ENCODE peak calls at places on chromosomes 13 and 19, in eight cellular contexts. Q, T, I, R, S, K, L and E are unnamed samples.
A peak's percentile ranks its signal among the peaks of the same experiment; 100 is the strongest.

GRCh38 chr19:42054205-42054604 is 15.8 kb downstream of the GRIK5 start:
- DNase-seq in Q (no peak), T (peak; percentile 31), I (no peak), R (no peak), S (no peak), K (no peak), L (no peak), E (no peak)

GRCh38 chr13:53001444-53001843 is 27.2 kb upstream of the OLFM4 start:
- DNase-seq in Q (no peak), T (no peak), I (no peak), R (no peak), S (no peak), K (no peak), L (no peak), E (no peak)

GRCh38 chr13:83121904-83122303 is 760.4 kb downstream of the SLITRK1 start:
- DNase-seq in Q (no peak), T (no peak), I (no peak), R (no peak), S (no peak), K (no peak), L (no peak), E (no peak)

GRCh38 chr13:84192125-84192524 is 309.9 kb upstream of the SLITRK1 start:
- DNase-seq in Q (no peak), T (no peak), I (no peak), R (no peak), S (no peak), K (no peak), L (no peak), E (no peak)

GRCh38 chr19:1416014-1416841 is 8.8 kb downstream of the DAZAP1 start:
- DNase-seq in Q (no peak), T (no peak), I (no peak), R (no peak), S (no peak), K (no peak), L (no peak), E (no peak)

GRCh38 chr19:34962945-34963530 is 991 bp downstream of the ZNF792 start:
- DNase-seq in Q (no peak), T (peak; percentile 39), I (no peak), R (no peak), S (no peak), K (no peak), L (no peak), E (no peak)

GRCh38 chr19:19721896-19722295 is 11.0 kb downstream of the ZNF14 start:
- DNase-seq in Q (no peak), T (no peak), I (no peak), R (no peak), S (no peak), K (no peak), L (no peak), E (no peak)

GRCh38 chr13:37198629-37199028 is 93.2 kb upstream of the CSNK1A1L start:
- DNase-seq in Q (no peak), T (no peak), I (no peak), R (no peak), S (no peak), K (no peak), L (no peak), E (no peak)

GRCh38 chr19:30222993-30223865 is 149.0 kb upstream of the ZNF536 start:
- DNase-seq in Q (no peak), T (no peak), I (no peak), R (no peak), S (no peak), K (no peak), L (no peak), E (no peak)

GRCh38 chr19:23399443-23399842 is 4.2 kb upstream of the ZNF91 start:
- DNase-seq in Q (no peak), T (no peak), I (no peak), R (no peak), S (no peak), K (no peak), L (no peak), E (no peak)

GRCh38 chr19:11425719-11426457 is 6.8 kb upstream of the RGL3 start:
- DNase-seq in Q (no peak), T (peak; percentile 69), I (no peak), R (no peak), S (no peak), K (no peak), L (no peak), E (no peak)

GRCh38 chr19:3507371-3508120 is 1.4 kb downstream of the FZR1 start:
- DNase-seq in Q (no peak), T (peak; percentile 57), I (no peak), R (no peak), S (peak; percentile 51), K (peak; percentile 35), L (peak; percentile 26), E (no peak)

DNA sequence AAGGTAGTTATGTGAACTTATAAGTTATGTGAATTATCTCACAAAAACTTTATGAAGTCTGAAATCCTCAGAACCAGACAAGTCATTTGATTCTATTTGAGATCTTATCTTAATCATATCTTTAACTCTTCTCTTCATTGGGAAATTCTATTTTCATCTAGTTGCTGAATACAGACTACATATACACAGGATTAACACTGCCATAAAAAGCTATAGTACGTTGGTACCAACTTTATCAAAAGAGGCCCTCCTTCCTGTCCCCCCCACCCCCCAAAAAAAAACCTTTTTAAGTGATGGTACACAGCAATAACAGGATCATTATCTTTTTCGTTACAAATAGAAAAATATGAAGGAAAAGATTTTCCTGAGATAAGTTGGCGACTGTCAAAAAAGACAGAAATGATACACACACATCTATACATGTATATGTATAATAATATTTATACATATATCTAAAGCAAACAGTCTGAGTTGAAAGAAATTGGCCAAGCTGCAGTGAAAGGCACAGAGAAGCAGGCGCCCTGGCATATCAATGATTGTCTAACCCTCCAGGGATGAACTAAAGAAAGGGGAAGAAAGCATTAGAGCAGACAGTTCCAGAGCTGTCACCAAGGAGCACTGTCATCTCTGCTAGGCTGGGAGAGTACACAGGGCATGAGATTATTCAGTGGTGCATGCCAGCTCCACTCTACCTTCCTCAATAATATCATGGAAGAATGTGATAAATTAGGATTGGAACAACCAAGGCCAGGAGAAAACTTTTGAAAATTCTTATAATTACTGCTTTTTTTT is 116.7 kb downstream of the KLF12 start:
- DNase-seq in Q (no peak), T (no peak), I (no peak), R (no peak), S (no peak), K (no peak), L (no peak), E (no peak)
- H3K4me1 ChIP-seq in Q (no peaks in the 10 kb centered on the region), T (no peaks in the 10 kb centered on the region), I (no peaks in the 10 kb centered on the region), R (no peaks in the 10 kb centered on the region), S (no peaks in the 10 kb centered on the region), K (peaks cover 45% of the 10 kb centered on the region), L (peaks cover 5% of the 10 kb centered on the region), E (no peaks in the 10 kb centered on the region)

GRCh38 chr19:50330365-50331078 is 1.3 kb upstream of the KCNC3 start:
- DNase-seq in Q (peak; percentile 44), T (peak; percentile 84), I (peak; percentile 28), R (peak; percentile 95), S (peak; percentile 73), K (peak; percentile 78), L (peak; percentile 64), E (no peak)
- H3K4me1 ChIP-seq in Q (peaks cover 11% of the 10 kb centered on the region), T (peaks cover 54% of the 10 kb centered on the region), I (no peaks in the 10 kb centered on the region), R (peaks cover 31% of the 10 kb centered on the region), S (peaks cover 3% of the 10 kb centered on the region), K (peaks cover 73% of the 10 kb centered on the region), L (peaks cover 55% of the 10 kb centered on the region), E (no peaks in the 10 kb centered on the region)

DNA sequence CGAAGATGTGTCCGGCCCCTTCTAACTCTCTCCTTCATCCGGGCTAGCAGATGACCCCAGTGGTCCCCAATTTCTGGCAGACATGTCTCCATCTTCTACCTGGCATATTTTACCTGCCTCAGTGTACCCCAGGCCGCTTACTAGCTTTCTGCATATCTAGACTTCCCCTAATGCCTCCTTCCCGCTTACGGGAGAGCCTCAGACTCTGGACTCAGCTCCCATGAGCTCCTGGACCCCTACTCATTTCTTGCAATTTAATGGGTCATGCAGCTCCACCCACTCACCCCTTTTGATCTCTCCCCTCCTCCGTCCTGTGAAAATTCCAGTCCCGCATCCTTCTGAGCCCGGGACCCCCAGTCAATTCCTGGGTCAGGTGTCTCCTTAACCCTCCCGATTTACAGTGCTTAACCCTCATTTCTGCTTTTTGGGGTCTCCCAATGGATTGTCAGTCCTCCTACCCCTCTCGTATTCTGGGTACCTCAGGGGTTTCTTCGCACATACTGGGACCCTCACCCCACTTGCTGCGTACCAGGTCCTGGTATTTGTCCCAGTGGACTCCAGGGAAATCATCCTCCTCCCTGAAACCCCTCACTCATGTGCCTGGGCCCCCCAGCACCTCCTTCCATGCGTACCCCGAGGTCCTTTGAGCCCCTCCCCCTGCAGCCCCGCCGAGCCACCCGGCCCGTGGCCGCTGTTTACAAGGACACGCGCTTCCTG is 500 bp upstream of the JUNB start:
- DNase-seq in Q (no peak), T (no peak), I (no peak), R (no peak), S (no peak), K (no peak), L (no peak), E (no peak)
- H3K4me1 ChIP-seq in Q (peaks cover 21% of the 10 kb centered on the region), T (peaks cover 42% of the 10 kb centered on the region), I (no peaks in the 10 kb centered on the region), R (peaks cover 39% of the 10 kb centered on the region), S (peaks cover 6% of the 10 kb centered on the region), K (peaks cover 66% of the 10 kb centered on the region), L (peaks cover 49% of the 10 kb centered on the region), E (peaks cover 38% of the 10 kb centered on the region)

DNA sequence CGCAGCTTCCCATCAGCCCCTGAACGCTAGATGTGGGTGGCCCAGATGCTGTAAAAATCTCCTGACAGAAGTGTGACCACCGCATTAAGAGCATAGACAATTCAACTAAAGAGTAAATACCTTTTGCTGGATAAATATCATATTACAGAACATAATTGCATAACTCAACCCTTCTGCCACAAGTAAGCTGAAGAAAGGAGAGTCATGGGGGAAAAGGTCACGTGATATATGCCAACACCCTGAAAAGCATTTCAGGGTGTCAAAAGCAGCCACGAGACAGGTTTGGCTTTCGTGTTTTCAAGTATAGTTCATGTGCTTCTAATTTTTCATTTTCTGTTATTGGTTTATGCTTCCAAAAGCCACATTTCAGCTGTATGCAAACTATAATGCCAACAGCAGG is 71.3 kb downstream of the LHFPL6 start:
- DNase-seq in Q (no peak), T (no peak), I (no peak), R (no peak), S (no peak), K (no peak), L (no peak), E (no peak)
- H3K4me1 ChIP-seq in Q (no peaks in the 10 kb centered on the region), T (no peaks in the 10 kb centered on the region), I (peaks cover 22% of the 10 kb centered on the region), R (peaks cover 6% of the 10 kb centered on the region), S (no peaks in the 10 kb centered on the region), K (peaks cover 31% of the 10 kb centered on the region), L (no peaks in the 10 kb centered on the region), E (peaks cover 30% of the 10 kb centered on the region)

GRCh38 chr13:63629591-63629990 is 2213.9 kb upstream of the PCDH20 start:
- DNase-seq in Q (no peak), T (no peak), I (no peak), R (no peak), S (no peak), K (no peak), L (no peak), E (no peak)
- H3K4me1 ChIP-seq in Q (no peaks in the 10 kb centered on the region), T (no peaks in the 10 kb centered on the region), I (no peaks in the 10 kb centered on the region), R (no peaks in the 10 kb centered on the region), S (no peaks in the 10 kb centered on the region), K (no peaks in the 10 kb centered on the region), L (no peaks in the 10 kb centered on the region), E (no peaks in the 10 kb centered on the region)